ENCODE peak calls at places on chromosomes 4 and X, in four cellular contexts. One of them, this sample, is unnamed.

GRCh38 chr4:154822775-154823174 is 41.7 kb downstream of the RBM46 start:
- DNase-seq in WTC11: no peak
- DNase-seq in esophagus muscularis mucosa: no peak
- DNase-seq in GM23248: peak
- DNase-seq in this sample: no peak

GRCh38 chrX:16511776-16512400 is 138.1 kb upstream of the S100G start:
- DNase-seq in WTC11: no peak
- DNase-seq in esophagus muscularis mucosa: no peak
- DNase-seq in GM23248: peak
- DNase-seq in this sample: no peak

GRCh38 chr4:67167849-67168248 is 377.5 kb downstream of the CENPC start:
- DNase-seq in esophagus muscularis mucosa: no peak
- DNase-seq in GM23248: no peak
- DNase-seq in WTC11: no peak
- DNase-seq in this sample: no peak

GRCh38 chrX:136870064-136870463 is 10.5 kb downstream of the RBMX start:
- DNase-seq in esophagus muscularis mucosa: no peak
- DNase-seq in WTC11: no peak
- DNase-seq in GM23248: no peak
- DNase-seq in this sample: no peak

GRCh38 chrX:49002091-49002935 is at the start of gene GRIPAP1:
- DNase-seq in WTC11: peak
- DNase-seq in GM23248: peak
- DNase-seq in esophagus muscularis mucosa: peak
- DNase-seq in this sample: no peak

GRCh38 chr4:108611360-108611759 is 9.0 kb upstream of the RPL34 start:
- DNase-seq in WTC11: no peak
- DNase-seq in GM23248: peak
- DNase-seq in esophagus muscularis mucosa: no peak
- DNase-seq in this sample: no peak

GRCh38 chr4:164616961-164617360 is 137.0 kb upstream of the SMIM31 start:
- DNase-seq in GM23248: no peak
- DNase-seq in esophagus muscularis mucosa: no peak
- DNase-seq in WTC11: no peak
- DNase-seq in this sample: no peak

GRCh38 chr4:36758312-36758690 is 476.9 kb downstream of the DTHD1 start:
- DNase-seq in WTC11: no peak
- DNase-seq in GM23248: no peak
- DNase-seq in esophagus muscularis mucosa: no peak
- DNase-seq in this sample: no peak

GRCh38 chr4:147526272-147526654 is 45.4 kb downstream of the EDNRA start:
- DNase-seq in esophagus muscularis mucosa: no peak
- DNase-seq in WTC11: no peak
- DNase-seq in GM23248: no peak
- DNase-seq in this sample: no peak

GRCh38 chr4:140739971-140740370 is 16.2 kb downstream of the TBC1D9 start:
- DNase-seq in esophagus muscularis mucosa: no peak
- DNase-seq in GM23248: peak
- DNase-seq in WTC11: no peak
- DNase-seq in this sample: no peak

GRCh38 chr4:41573458-41574129 is 35.6 kb downstream of the LIMCH1 start:
- DNase-seq in WTC11: no peak
- DNase-seq in GM23248: peak
- DNase-seq in esophagus muscularis mucosa: no peak
- DNase-seq in this sample: no peak

GRCh38 chr4:11297627-11298026 is 131.1 kb downstream of the HS3ST1 start:
- DNase-seq in GM23248: no peak
- DNase-seq in esophagus muscularis mucosa: no peak
- DNase-seq in WTC11: no peak
- DNase-seq in this sample: no peak

GRCh38 chr4:43496188-43496587 is 603.7 kb downstream of the GRXCR1 start:
- DNase-seq in WTC11: no peak
- DNase-seq in esophagus muscularis mucosa: no peak
- DNase-seq in GM23248: no peak
- DNase-seq in this sample: no peak

GRCh38 chr4:88007304-88008132 is at the start of gene PKD2:
- DNase-seq in WTC11: peak
- DNase-seq in GM23248: peak
- DNase-seq in esophagus muscularis mucosa: no peak
- DNase-seq in this sample: no peak

GRCh38 chr4:168440442-168441264 is 39.6 kb downstream of the DDX60L start:
- DNase-seq in WTC11: no peak
- DNase-seq in GM23248: peak
- DNase-seq in esophagus muscularis mucosa: no peak
- DNase-seq in this sample: no peak

GRCh38 chr4:166078383-166078782 is 205.3 kb downstream of the TLL1 start:
- DNase-seq in WTC11: no peak
- DNase-seq in GM23248: no peak
- DNase-seq in esophagus muscularis mucosa: no peak
- DNase-seq in this sample: no peak

GRCh38 chrX:136752796-136753195 is 27.9 kb downstream of the ARHGEF6 start:
- DNase-seq in esophagus muscularis mucosa: no peak
- DNase-seq in GM23248: peak
- DNase-seq in WTC11: no peak
- DNase-seq in this sample: no peak

GRCh38 chr4:61211781-61212180 is 11.7 kb downstream of the ADGRL3 start:
- DNase-seq in GM23248: no peak
- DNase-seq in WTC11: no peak
- DNase-seq in esophagus muscularis mucosa: no peak
- DNase-seq in this sample: no peak

GRCh38 chrX:68912113-68912980 is 83.5 kb downstream of the EFNB1 start:
- DNase-seq in WTC11: peak
- DNase-seq in GM23248: no peak
- DNase-seq in esophagus muscularis mucosa: no peak
- DNase-seq in this sample: no peak

GRCh38 chr4:164138521-164138920 is 615.4 kb upstream of the SMIM31 start:
- DNase-seq in WTC11: no peak
- DNase-seq in esophagus muscularis mucosa: no peak
- DNase-seq in GM23248: no peak
- DNase-seq in this sample: no peak

GRCh38 chr4:99324361-99324760 is 3.2 kb upstream of the ADH1B start:
- DNase-seq in esophagus muscularis mucosa: no peak
- DNase-seq in WTC11: no peak
- DNase-seq in GM23248: peak
- DNase-seq in this sample: no peak